ENCODE peak calls at places on chromosome 7, in four cellular contexts. One of them, this sample, is unnamed.

GRCh38 chr7:70016044-70016770 is 417.9 kb downstream of the AUTS2 start:
- DNase-seq in IMR-90: peak
- DNase-seq in mesendoderm: peak
- DNase-seq in H1: no peak
- DNase-seq in this sample: no peak

GRCh38 chr7:114530074-114530611 is 115.5 kb downstream of the FOXP2 start:
- DNase-seq in IMR-90: peak
- DNase-seq in H1: no peak
- DNase-seq in mesendoderm: no peak
- DNase-seq in this sample: no peak

GRCh38 chr7:102310414-102310815 is 23.7 kb downstream of the SH2B2 start:
- DNase-seq in H1: no peak
- DNase-seq in mesendoderm: no peak
- DNase-seq in IMR-90: no peak
- DNase-seq in this sample: no peak

GRCh38 chr7:113113912-113114311 is 4.4 kb downstream of the SMIM30 start:
- DNase-seq in H1: no peak
- DNase-seq in mesendoderm: peak
- DNase-seq in IMR-90: no peak
- DNase-seq in this sample: peak

GRCh38 chr7:116621649-116622048 is 50.3 kb upstream of the MET start:
- DNase-seq in mesendoderm: no peak
- DNase-seq in H1: no peak
- DNase-seq in IMR-90: no peak
- DNase-seq in this sample: no peak

GRCh38 chr7:137987968-137988367 is 13.9 kb downstream of the CREB3L2 start:
- DNase-seq in IMR-90: no peak
- DNase-seq in mesendoderm: no peak
- DNase-seq in H1: no peak
- DNase-seq in this sample: no peak

GRCh38 chr7:133235212-133235883 is 17.5 kb upstream of the EXOC4 start:
- DNase-seq in IMR-90: peak
- DNase-seq in H1: no peak
- DNase-seq in mesendoderm: no peak
- DNase-seq in this sample: no peak

GRCh38 chr7:51228386-51228958 is 88.1 kb downstream of the COBL start:
- DNase-seq in H1: no peak
- DNase-seq in mesendoderm: no peak
- DNase-seq in IMR-90: no peak
- DNase-seq in this sample: no peak

GRCh38 chr7:149559711-149560110 is 62.1 kb upstream of the ZNF746 start:
- DNase-seq in IMR-90: peak
- DNase-seq in mesendoderm: no peak
- DNase-seq in H1: no peak
- DNase-seq in this sample: no peak

GRCh38 chr7:21253740-21254687 is 173.9 kb upstream of the SP4 start:
- DNase-seq in IMR-90: peak
- DNase-seq in H1: peak
- DNase-seq in mesendoderm: peak
- DNase-seq in this sample: peak

GRCh38 chr7:50335795-50336754 is 31.6 kb downstream of the IKZF1 start:
- DNase-seq in IMR-90: no peak
- DNase-seq in H1: no peak
- DNase-seq in mesendoderm: peak
- DNase-seq in this sample: no peak

GRCh38 chr7:144513332-144513731 is 109.8 kb upstream of the NOBOX start:
- DNase-seq in H1: no peak
- DNase-seq in IMR-90: no peak
- DNase-seq in mesendoderm: peak
- DNase-seq in this sample: no peak

GRCh38 chr7:30074422-30075030 is 46.3 kb downstream of the PLEKHA8 start:
- DNase-seq in mesendoderm: peak
- DNase-seq in IMR-90: peak
- DNase-seq in H1: no peak
- DNase-seq in this sample: no peak

GRCh38 chr7:14835399-14835798 is 67.2 kb downstream of the DGKB start:
- DNase-seq in H1: no peak
- DNase-seq in IMR-90: no peak
- DNase-seq in mesendoderm: no peak
- DNase-seq in this sample: no peak

GRCh38 chr7:158955932-158956804 is 99.8 kb downstream of the DYNC2I1 start:
- DNase-seq in IMR-90: no peak
- DNase-seq in H1: no peak
- DNase-seq in mesendoderm: no peak
- DNase-seq in this sample: no peak

GRCh38 chr7:102895602-102896001 is 17.2 kb upstream of the LRRC17 start:
- DNase-seq in H1: no peak
- DNase-seq in mesendoderm: no peak
- DNase-seq in IMR-90: no peak
- DNase-seq in this sample: no peak

GRCh38 chr7:27125986-27126394 is 4.6 kb downstream of the HOXA4 start:
- DNase-seq in H1: no peak
- DNase-seq in mesendoderm: no peak
- DNase-seq in IMR-90: peak
- DNase-seq in this sample: no peak

GRCh38 chr7:24702674-24703235 is 54.5 kb downstream of the GSDME start:
- DNase-seq in mesendoderm: no peak
- DNase-seq in IMR-90: peak
- DNase-seq in H1: no peak
- DNase-seq in this sample: no peak

GRCh38 chr7:43803865-43804264 is 45.4 kb downstream of the BLVRA start:
- DNase-seq in IMR-90: no peak
- DNase-seq in mesendoderm: peak
- DNase-seq in H1: no peak
- DNase-seq in this sample: no peak

GRCh38 chr7:134701272-134701671 is 54.6 kb downstream of the BPGM start:
- DNase-seq in IMR-90: peak
- DNase-seq in mesendoderm: peak
- DNase-seq in H1: no peak
- DNase-seq in this sample: no peak

GRCh38 chr7:133614251-133614650 is 361.4 kb downstream of the EXOC4 start:
- DNase-seq in H1: no peak
- DNase-seq in IMR-90: no peak
- DNase-seq in mesendoderm: no peak
- DNase-seq in this sample: no peak

GRCh38 chr7:46282155-46282554 is 361.1 kb upstream of the IGFBP3 start:
- DNase-seq in IMR-90: no peak
- DNase-seq in H1: peak
- DNase-seq in mesendoderm: peak
- DNase-seq in this sample: no peak
- H3K56ac ChIP-seq in IMR-90: no peak
- H3K56ac ChIP-seq in H1: no peak
- H3K56ac ChIP-seq in mesendoderm: no peak
- H3K56ac ChIP-seq in this sample: no peak

DNA sequence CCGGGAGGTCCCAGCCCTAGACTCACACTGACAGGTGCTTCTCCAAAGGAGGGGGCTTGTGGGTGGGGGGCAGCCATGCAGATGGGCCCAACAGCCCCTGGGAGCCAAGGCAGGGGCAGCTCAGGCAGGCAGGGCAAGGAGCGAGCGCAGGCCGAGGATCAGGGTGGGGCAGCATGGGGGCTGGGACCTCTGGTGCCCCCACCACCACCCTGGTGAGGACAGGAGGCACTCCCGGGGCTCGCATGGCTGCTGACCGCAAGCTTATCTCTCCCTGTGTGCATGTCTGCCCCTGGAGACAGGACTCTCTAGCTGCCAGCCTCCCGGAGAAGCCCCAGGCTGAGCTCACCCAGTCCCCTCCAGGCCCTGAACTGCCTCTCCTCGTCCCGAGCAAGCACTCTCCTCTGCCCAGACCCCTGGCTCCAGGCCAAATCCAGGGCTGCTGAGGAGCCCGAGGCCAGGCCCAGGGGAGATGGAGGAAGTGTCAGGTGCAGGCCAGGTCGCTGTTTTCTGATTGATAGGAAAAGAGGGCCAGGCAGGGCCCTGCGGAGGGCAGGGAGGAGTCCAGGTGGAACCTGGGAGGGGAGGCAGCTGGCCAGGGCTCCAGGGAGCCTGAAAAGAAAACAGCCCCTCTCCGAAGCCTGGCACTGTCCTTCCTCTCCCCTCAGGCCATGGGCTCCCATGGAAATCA is 39.0 kb downstream of the PDGFA start:
- DNase-seq in H1: no peak
- DNase-seq in IMR-90: no peak
- DNase-seq in mesendoderm: no peak
- DNase-seq in this sample: no peak
- H3K56ac ChIP-seq in H1: no peak
- H3K56ac ChIP-seq in IMR-90: no peak
- H3K56ac ChIP-seq in mesendoderm: peak
- H3K56ac ChIP-seq in this sample: no peak

GRCh38 chr7:12699299-12699698 is 11.9 kb downstream of the ARL4A start:
- DNase-seq in H1: no peak
- DNase-seq in IMR-90: no peak
- DNase-seq in mesendoderm: no peak
- DNase-seq in this sample: no peak

GRCh38 chr7:12694817-12695216 is 7.4 kb downstream of the ARL4A start:
- DNase-seq in H1: no peak
- DNase-seq in IMR-90: no peak
- DNase-seq in mesendoderm: no peak
- DNase-seq in this sample: no peak

GRCh38 chr7:12692035-12692434 is 4.6 kb downstream of the ARL4A start:
- DNase-seq in IMR-90: no peak
- DNase-seq in mesendoderm: no peak
- DNase-seq in H1: no peak
- DNase-seq in this sample: no peak

GRCh38 chr7:12692479-12693259 is 5.2 kb downstream of the ARL4A start:
- DNase-seq in H1: no peak
- DNase-seq in mesendoderm: no peak
- DNase-seq in IMR-90: no peak
- DNase-seq in this sample: no peak

GRCh38 chr7:12696001-12696400 is 8.6 kb downstream of the ARL4A start:
- DNase-seq in mesendoderm: no peak
- DNase-seq in IMR-90: no peak
- DNase-seq in H1: no peak
- DNase-seq in this sample: no peak
- H3K56ac ChIP-seq in mesendoderm: no peak
- H3K56ac ChIP-seq in IMR-90: no peak
- H3K56ac ChIP-seq in H1: no peak
- H3K56ac ChIP-seq in this sample: no peak

GRCh38 chr7:142535123-142535779 is 214.0 kb upstream of the PRSS1 start:
- DNase-seq in IMR-90: peak
- DNase-seq in mesendoderm: peak
- DNase-seq in H1: no peak
- DNase-seq in this sample: peak
- H3K56ac ChIP-seq in IMR-90: no peak
- H3K56ac ChIP-seq in mesendoderm: no peak
- H3K56ac ChIP-seq in H1: no peak
- H3K56ac ChIP-seq in this sample: no peak

DNA sequence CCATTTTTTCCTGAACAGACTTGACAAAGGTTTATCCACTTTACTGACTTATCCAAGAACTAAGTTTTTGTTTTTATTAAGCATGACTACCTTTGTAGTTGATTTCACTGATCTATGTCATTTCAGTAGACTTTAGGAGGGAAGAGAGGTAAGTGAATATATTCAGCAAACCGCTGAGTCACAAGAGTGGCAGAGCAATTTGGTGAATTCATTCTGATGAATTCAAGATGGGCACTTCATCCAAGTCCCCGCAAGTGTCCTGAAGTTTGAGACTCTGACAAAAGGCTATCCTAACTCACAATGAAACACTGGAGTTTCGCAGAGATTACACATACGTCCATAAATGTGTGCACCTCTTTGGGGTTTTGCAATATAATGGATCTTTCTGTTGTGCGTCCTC is 102.3 kb upstream of the RHEB start:
- DNase-seq in mesendoderm: no peak
- DNase-seq in IMR-90: no peak
- DNase-seq in H1: no peak
- DNase-seq in this sample: no peak
- H3K56ac ChIP-seq in mesendoderm: no peak
- H3K56ac ChIP-seq in IMR-90: no peak
- H3K56ac ChIP-seq in H1: no peak
- H3K56ac ChIP-seq in this sample: no peak

GRCh38 chr7:36781011-36781738 is 56.9 kb upstream of the AOAH start:
- DNase-seq in H1: no peak
- DNase-seq in mesendoderm: no peak
- DNase-seq in IMR-90: no peak
- DNase-seq in this sample: no peak
- H3K56ac ChIP-seq in H1: no peak
- H3K56ac ChIP-seq in mesendoderm: no peak
- H3K56ac ChIP-seq in IMR-90: no peak
- H3K56ac ChIP-seq in this sample: no peak

This sample was measured in H9.